ENCODE peak calls at places on chromosome 12, in five cellular contexts. I is stomach, S is fibroblast of lung, C is heart right ventricle, T is PC-9. V is an unnamed sample. For H3K36me3, the result is how much of the 10 kb centered on the place peaks cover.

GRCh38 chr12:57204454-57204853 is 12.1 kb upstream of the NXPH4 start:
- DNase-seq in T (no peak), C (no peak), I (no peak), S (no peak), V (no peak)

GRCh38 chr12:40315375-40315774 is 90.6 kb downstream of the LRRK2 start:
- DNase-seq in I (no peak), T (no peak), S (no peak), C (no peak), V (no peak)

GRCh38 chr12:34342048-34342447 is 319.8 kb downstream of the ALG10 start:
- DNase-seq in I (no peak), S (no peak), T (no peak), C (no peak), V (no peak)

GRCh38 chr12:42631507-42631906 is 42.0 kb upstream of the PRICKLE1 start:
- DNase-seq in T (no peak), I (no peak), C (no peak), S (no peak), V (no peak)

GRCh38 chr12:59595097-59595496 is 732 bp upstream of the SLC16A7 start:
- DNase-seq in I (no peak), S (no peak), C (no peak), T (no peak), V (no peak)

GRCh38 chr12:52585951-52586350 is 12.3 kb upstream of the KRT74 start:
- DNase-seq in C (no peak), I (no peak), T (no peak), S (no peak), V (no peak)

GRCh38 chr12:101108130-101108529 is 101.9 kb downstream of the SLC5A8 start:
- DNase-seq in T (no peak), I (no peak), C (no peak), S (no peak), V (no peak)

GRCh38 chr12:49672351-49673181 is 34.6 kb downstream of the FMNL3 start:
- DNase-seq in S (no peak), T (no peak), C (peak), I (no peak), V (no peak)

GRCh38 chr12:97616936-97617335 is 154.3 kb downstream of the RMST start:
- DNase-seq in S (no peak), I (no peak), T (no peak), C (no peak), V (no peak)

GRCh38 chr12:49909328-49909727 is 5.6 kb upstream of the FAIM2 start:
- DNase-seq in S (no peak), I (no peak), C (no peak), T (no peak), V (no peak)

GRCh38 chr12:31412292-31412801 is 86.4 kb upstream of the SINHCAF start:
- DNase-seq in T (no peak), S (no peak), C (no peak), I (no peak), V (no peak)

GRCh38 chr12:125512541-125513298 is 447.5 kb downstream of the AACS start:
- DNase-seq in I (no peak), S (no peak), C (no peak), T (no peak), V (no peak)

GRCh38 chr12:116598341-116599284 is 39.4 kb downstream of the MAP1LC3B2 start:
- DNase-seq in S (no peak), C (no peak), I (no peak), T (no peak), V (no peak)

GRCh38 chr12:120402217-120402616 is 33.3 kb upstream of the MSI1 start:
- DNase-seq in S (peak), I (no peak), T (no peak), C (no peak), V (no peak)

GRCh38 chr12:121196902-121197301 is 13.0 kb upstream of the P2RX4 start:
- DNase-seq in S (peak), T (no peak), C (no peak), I (no peak), V (no peak)

GRCh38 chr12:120425797-120426196 is 12.1 kb upstream of the COX6A1 start:
- DNase-seq in I (no peak), S (no peak), C (no peak), T (no peak), V (no peak)

GRCh38 chr12:101962486-101962885 is 85.1 kb downstream of the DRAM1 start:
- DNase-seq in I (no peak), T (no peak), S (peak), C (no peak), V (no peak)

GRCh38 chr12:132617822-132618682 is 524 bp upstream of the P2RX2 start:
- DNase-seq in C (no peak), I (no peak), S (no peak), T (no peak), V (no peak)
- H3K4me3 ChIP-seq in C (no peak), I (peak), S (no peak), T (no peak), V (no peak)

DNA sequence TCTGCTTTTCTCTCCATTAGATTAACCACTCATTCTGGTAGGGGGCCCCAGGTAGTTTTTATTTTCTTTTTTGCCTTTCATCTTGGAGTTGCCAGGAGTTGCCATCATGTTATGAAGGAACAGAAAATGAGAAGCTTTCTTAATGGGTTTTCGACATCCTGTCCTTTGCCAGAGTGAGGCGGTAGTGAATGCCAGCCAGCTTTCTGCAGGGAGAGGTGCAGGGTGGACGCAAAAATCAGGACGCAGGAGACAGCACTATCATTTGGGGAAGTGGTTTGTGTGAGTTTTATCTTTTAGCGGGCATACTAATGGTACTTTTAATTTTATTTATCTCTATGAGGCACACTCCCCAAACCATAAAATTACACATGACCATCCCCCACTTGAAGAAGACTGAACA is 1.7 kb downstream of the RASSF8 start:
- DNase-seq in C (peak), T (no peak), S (peak), I (no peak), V (no peak)
- TF ChIP-seq CTCF in C (peak), T (no peak), S (peak), I (no peak), V (peak)

DNA sequence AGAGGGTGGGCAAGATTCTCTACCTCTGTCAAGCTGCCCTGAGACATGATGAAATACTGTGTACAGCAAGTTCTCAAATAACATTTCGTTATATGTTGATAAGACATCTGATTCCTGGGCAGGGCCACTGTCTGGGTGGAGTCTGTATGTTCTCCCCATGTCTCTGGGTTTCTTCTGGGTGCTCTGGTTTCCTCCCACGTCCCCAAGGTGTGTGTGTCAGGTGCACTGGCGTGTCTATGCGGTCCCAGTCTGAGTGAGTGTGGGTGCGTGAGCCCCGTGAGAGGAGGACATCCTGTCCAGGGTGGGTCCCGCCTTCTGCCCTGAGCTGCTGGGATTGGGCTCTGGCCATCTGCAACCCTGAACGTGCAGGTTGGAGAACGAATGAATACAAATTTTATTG is 29.6 kb downstream of the KCTD10 start:
- DNase-seq in T (no peak), S (no peak), C (no peak), I (no peak), V (no peak)
- H3K36me3 ChIP-seq in T (under half), S (under half), C (under half), I (under half), V (under half)

GRCh38 chr12:32535260-32535999 is 136.1 kb downstream of the FGD4 start:
- DNase-seq in I (peak), C (peak), S (peak), T (no peak), V (no peak)
- H3K4me3 ChIP-seq in I (peak), C (peak), S (peak), T (no peak), V (peak)

GRCh38 chr12:78795934-78796445 is 68.6 kb upstream of the SYT1 start:
- DNase-seq in T (no peak), S (peak), C (no peak), I (no peak), V (no peak)
- TF ChIP-seq CTCF in T (no peak), S (no peak), C (no peak), I (no peak), V (no peak)